ENCODE peak calls at places on chromosomes 12 and 14, in six cellular contexts. J, Y, E, R, B and T are unnamed samples.

GRCh38 chr12:108884116-108885012 is 4.5 kb downstream of the DAO start:
- DNase-seq in Y (no peak), R (no peak), E (no peak), J (no peak), B (peak; percentile 67), T (no peak)

GRCh38 chr12:104748790-104749189 is 209.3 kb downstream of the SLC41A2 start:
- DNase-seq in E (peak; percentile 76), B (peak; percentile 59), J (no peak), Y (peak; percentile 72), R (peak; percentile 60), T (no peak)

GRCh38 chr14:76720382-76720813 is 40.9 kb upstream of the VASH1 start:
- DNase-seq in E (peak; percentile 42), R (peak; percentile 38), J (no peak), Y (peak; percentile 75), B (peak; percentile 84), T (no peak)

GRCh38 chr14:105192866-105193731 is 12.0 kb upstream of the NUDT14 start:
- DNase-seq in E (peak; percentile 51), J (no peak), R (peak; percentile 35), B (no peak), Y (no peak), T (no peak)

GRCh38 chr12:51192284-51192671 is 19.3 kb upstream of the TFCP2 start:
- DNase-seq in R (no peak), J (no peak), Y (no peak), B (no peak), E (no peak), T (no peak)

GRCh38 chr12:31001581-31002360 is 71.9 kb upstream of the DDX11 start:
- DNase-seq in J (no peak), R (no peak), B (no peak), Y (peak; percentile 42), E (no peak), T (no peak)

GRCh38 chr14:105853089-105853906 is 326.9 kb downstream of the TMEM121 start:
- DNase-seq in R (no peak), B (peak; percentile 52), E (no peak), Y (peak; percentile 57), J (no peak), T (peak; percentile 8)

GRCh38 chr14:63682727-63683593 is 41.3 kb upstream of the WDR89 start:
- DNase-seq in B (no peak), Y (no peak), R (no peak), J (no peak), E (no peak), T (no peak)

GRCh38 chr12:120688527-120689071 is 1.6 kb downstream of the MLEC start:
- DNase-seq in R (no peak), B (no peak), E (peak; percentile 39), Y (no peak), J (no peak), T (no peak)

GRCh38 chr14:87108726-87109125 is 884.3 kb downstream of the GALC start:
- DNase-seq in R (peak; percentile 84), Y (no peak), J (no peak), B (no peak), E (peak; percentile 93), T (peak; percentile 35)

GRCh38 chr12:111785651-111786050 is 18.9 kb downstream of the ALDH2 start:
- DNase-seq in E (peak; percentile 52), R (peak; percentile 50), B (no peak), J (no peak), Y (no peak), T (no peak)

GRCh38 chr14:85934886-85935254 is 404.9 kb downstream of the FLRT2 start:
- DNase-seq in E (peak; percentile 0), Y (no peak), R (no peak), J (no peak), B (no peak), T (no peak)

GRCh38 chr14:92173668-92174067 is 51.9 kb downstream of the CPSF2 start:
- DNase-seq in J (no peak), B (no peak), E (peak; percentile 36), Y (no peak), R (peak; percentile 66), T (no peak)

GRCh38 chr14:70660967-70661871 is 19.5 kb downstream of the TTC9 start:
- DNase-seq in J (no peak), Y (no peak), B (no peak), R (no peak), E (no peak), T (no peak)

GRCh38 chr12:11651785-11652184 is 2.3 kb downstream of the ETV6 start:
- DNase-seq in E (peak; percentile 42), J (no peak), R (peak; percentile 42), B (no peak), Y (no peak), T (no peak)

GRCh38 chr14:23121401-23121800 is 2.3 kb upstream of the CEBPE start:
- DNase-seq in R (peak; percentile 57), Y (peak; percentile 69), B (no peak), E (peak; percentile 82), J (no peak), T (no peak)

GRCh38 chr14:101535232-101535631 is 26.1 kb upstream of the DIO3 start:
- DNase-seq in J (no peak), E (no peak), Y (no peak), R (no peak), B (no peak), T (no peak)

GRCh38 chr12:39103552-39104165 is 198.3 kb upstream of the CPNE8 start:
- DNase-seq in R (no peak), Y (no peak), B (no peak), J (no peak), E (peak; percentile 57), T (no peak)

GRCh38 chr12:118023461-118023860 is 7.0 kb downstream of the RFC5 start:
- DNase-seq in B (no peak), Y (no peak), J (no peak), E (no peak), R (no peak), T (no peak)

GRCh38 chr14:57412341-57412740 is 22.0 kb downstream of the NAA30 start:
- DNase-seq in R (no peak), B (no peak), E (no peak), J (no peak), Y (no peak), T (no peak)

GRCh38 chr14:76919811-76920571 is 93.8 kb downstream of the LRRC74A start:
- DNase-seq in Y (peak; percentile 74), B (no peak), J (peak; percentile 22), R (peak; percentile 88), E (peak; percentile 91), T (peak; percentile 63)

GRCh38 chr14:55427439-55427838 is 13.0 kb downstream of the TBPL2 start:
- DNase-seq in R (no peak), J (no peak), B (no peak), Y (no peak), E (peak; percentile 58), T (no peak)

GRCh38 chr12:44875954-44876553 is at the start of gene NELL2:
- DNase-seq in Y (peak; percentile 62), B (no peak), R (no peak), E (peak; percentile 35), J (peak; percentile 35), T (peak; percentile 80)

GRCh38 chr12:34342048-34342447 is 319.8 kb downstream of the ALG10 start:
- DNase-seq in Y (no peak), R (no peak), E (no peak), B (no peak), J (no peak), T (no peak)

DNA sequence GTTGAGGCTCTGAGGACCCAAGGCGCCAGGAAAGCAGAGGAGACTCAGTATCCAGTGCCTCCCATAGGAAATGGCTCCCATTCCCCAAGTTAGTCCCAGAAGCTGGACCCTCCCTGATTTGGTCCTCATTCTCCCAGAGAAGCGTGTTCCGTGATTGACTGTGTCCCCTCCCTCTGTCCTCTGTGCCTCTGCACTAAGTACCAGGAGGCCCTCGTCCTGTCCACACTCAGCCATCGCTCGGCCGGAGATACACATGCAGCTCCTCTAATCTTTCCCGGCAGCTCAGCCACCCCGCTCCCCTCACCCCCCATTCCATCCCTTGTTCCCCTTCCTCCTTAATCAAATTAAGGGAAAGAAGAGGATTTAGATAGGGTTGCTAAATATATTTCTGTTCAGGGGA is 28.3 kb upstream of the ATP2A2 start:
- DNase-seq in J (no peak), Y (no peak), B (peak; percentile 66), R (no peak), E (no peak), T (no peak)
- H3K27ac ChIP-seq in J (no peak overlapping the region), Y (peak overlapping the region; percentile 91), B (peak overlapping the region; percentile 88), R (no peak overlapping the region), E (no peak overlapping the region), T (no peak overlapping the region)

DNA sequence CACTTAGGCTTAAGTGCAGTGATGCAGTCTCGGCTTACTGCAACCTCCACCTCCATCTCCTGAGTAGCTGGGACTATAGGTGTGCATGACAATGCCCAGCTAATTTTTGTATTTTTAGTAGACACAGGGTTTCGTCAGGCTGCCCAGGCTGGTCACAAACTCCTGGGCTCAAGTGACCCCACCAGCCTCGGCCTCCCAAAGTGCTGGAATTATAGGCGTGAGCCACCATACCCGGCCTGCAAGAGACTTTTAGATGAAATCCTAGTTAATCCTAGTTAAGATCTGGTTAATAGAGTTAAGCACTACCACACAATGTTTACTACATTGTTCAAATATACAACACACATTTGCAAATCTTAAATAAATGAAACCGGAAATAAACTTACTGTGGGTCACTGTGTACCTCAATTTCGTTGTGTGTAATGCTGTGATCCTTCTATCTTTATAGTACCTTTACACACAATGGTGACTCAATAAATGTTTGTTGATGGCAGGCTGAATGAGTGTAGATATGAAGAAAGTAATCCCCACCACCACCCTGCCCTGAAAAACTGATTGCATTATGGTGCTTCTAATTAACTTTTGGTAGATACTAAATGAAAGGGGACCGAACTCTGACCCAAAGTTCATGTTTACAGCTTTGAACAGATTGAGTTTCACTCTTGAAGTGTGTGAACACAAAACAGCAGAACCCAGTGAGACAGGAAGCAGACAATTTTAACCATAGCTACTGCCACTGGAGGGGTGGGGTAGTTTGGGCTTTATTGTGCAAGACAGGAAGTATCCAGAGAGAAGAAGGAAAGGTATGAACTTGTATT is 196.7 kb upstream of the AMIGO2 start:
- DNase-seq in J (no peak), Y (no peak), R (peak; percentile 79), B (no peak), E (peak; percentile 79), T (no peak)
- H3K27ac ChIP-seq in J (no peak overlapping the region), Y (no peak overlapping the region), R (no peak overlapping the region), B (no peak overlapping the region), E (no peak overlapping the region), T (no peak overlapping the region)

DNA sequence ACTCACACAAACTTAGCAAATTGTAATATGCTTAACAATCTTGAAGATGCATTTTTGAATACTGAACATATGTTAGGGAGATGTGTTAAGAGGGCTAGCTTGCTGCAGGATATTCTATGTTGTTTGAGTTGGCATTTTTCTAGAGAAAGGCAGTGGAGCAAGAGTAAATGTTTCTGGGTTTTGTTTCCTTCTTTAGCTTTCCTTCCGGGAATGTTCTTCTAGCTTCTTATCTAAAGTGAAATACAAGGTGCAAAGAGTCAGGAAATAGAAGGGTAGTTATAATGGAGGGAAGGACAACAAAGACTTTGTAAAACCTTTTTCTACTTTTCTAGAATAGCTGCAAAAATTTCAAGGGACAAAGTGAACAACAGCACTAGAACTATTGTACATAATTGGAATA is 77.6 kb upstream of the KCNH3 start:
- DNase-seq in Y (no peak), J (no peak), R (no peak), B (no peak), E (no peak), T (no peak)
- H3K27ac ChIP-seq in Y (no peak overlapping the region), J (no peak overlapping the region), R (no peak overlapping the region), B (no peak overlapping the region), E (no peak overlapping the region), T (no peak overlapping the region)

DNA sequence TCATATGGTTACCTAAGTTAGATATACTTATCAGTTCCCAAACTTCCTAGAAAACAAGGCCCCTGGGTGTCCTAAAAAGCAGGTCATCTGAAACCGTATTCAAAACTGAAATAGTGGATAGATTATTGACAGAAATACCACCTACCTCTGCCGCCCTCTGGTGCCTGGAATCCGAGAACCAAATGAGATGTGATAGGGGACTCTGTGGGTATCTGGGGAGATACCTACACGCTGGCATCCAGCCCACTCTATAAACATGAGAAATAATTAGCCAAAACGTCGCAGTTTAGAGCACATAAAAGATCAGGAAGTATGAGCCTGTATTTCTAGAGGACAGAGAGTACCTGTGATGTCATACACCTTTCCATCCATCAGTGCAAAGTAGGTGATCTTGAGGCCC is 4.4 kb downstream of the ORMDL2 start:
- DNase-seq in Y (no peak), J (no peak), R (no peak), E (no peak), B (no peak), T (no peak)
- H3K27ac ChIP-seq in Y (no peak overlapping the region), J (no peak overlapping the region), R (no peak overlapping the region), E (no peak overlapping the region), B (no peak overlapping the region), T (no peak overlapping the region)